ENCODE peak calls at places on chromosome 20, in four cellular contexts. D is HTR-8/SVneo, L is neuronal stem cell, H is HEK293T. W is an unnamed sample.

GRCh38 chr20:23606652-23607049 is 934 bp upstream of the CST9 start:
- DNase-seq in H (peak), D (peak), L (peak), W (no peak)

GRCh38 chr20:258963-259362 is 1.4 kb downstream of the DEFB132 start:
- DNase-seq in H (peak), D (peak), L (no peak), W (no peak)

GRCh38 chr20:25053207-25054132 is 4.5 kb downstream of the ACSS1 start:
- DNase-seq in L (no peak), H (no peak), D (no peak), W (no peak)

GRCh38 chr20:35238170-35238569 is 11.7 kb downstream of the MMP24 start:
- DNase-seq in H (no peak), L (no peak), D (no peak), W (no peak)

GRCh38 chr20:47927385-47927851 is 142.1 kb upstream of the SULF2 start:
- DNase-seq in L (no peak), H (no peak), D (no peak), W (no peak)

GRCh38 chr20:48703107-48703506 is 124.7 kb downstream of the PREX1 start:
- DNase-seq in L (no peak), H (no peak), D (no peak), W (no peak)

GRCh38 chr20:41126719-41127118 is 10.6 kb upstream of the PLCG1 start:
- DNase-seq in L (no peak), H (no peak), D (no peak), W (no peak)

GRCh38 chr20:40081653-40082052 is 607.4 kb downstream of the MAFB start:
- DNase-seq in H (no peak), L (no peak), D (no peak), W (no peak)

GRCh38 chr20:43739148-43739749 is 12.4 kb upstream of the GTSF1L start:
- DNase-seq in L (no peak), D (no peak), H (no peak), W (no peak)

GRCh38 chr20:53869466-53870258 is 200.7 kb downstream of the BCAS1 start:
- DNase-seq in H (peak), D (peak), L (peak), W (peak)

GRCh38 chr20:64136004-64136710 is 28.1 kb upstream of the MYT1 start:
- DNase-seq in L (no peak), D (no peak), H (no peak), W (no peak)

GRCh38 chr20:7841967-7842301 is 98.3 kb downstream of the HAO1 start:
- DNase-seq in H (no peak), D (no peak), L (no peak), W (peak)

GRCh38 chr20:8633366-8633765 is 435.5 kb upstream of the PLCB4 start:
- DNase-seq in D (no peak), H (no peak), L (no peak), W (no peak)

GRCh38 chr20:61271273-61272221 is 19.5 kb downstream of the CDH4 start:
- DNase-seq in H (no peak), L (no peak), D (no peak), W (no peak)

GRCh38 chr20:47875302-47876025 is 90.2 kb upstream of the SULF2 start:
- DNase-seq in L (no peak), H (no peak), D (no peak), W (peak)

GRCh38 chr20:10672579-10673127 is 1.1 kb downstream of the JAG1 start:
- DNase-seq in L (no peak), D (peak), H (no peak), W (no peak)

GRCh38 chr20:47606414-47607207 is 104.9 kb downstream of the NCOA3 start:
- DNase-seq in D (no peak), H (no peak), L (no peak), W (no peak)